ENCODE peak calls at places on chromosomes 2 and 18, in ten cellular contexts. One of them, this sample, is unnamed.
A peak's percentile ranks its signal among the peaks of the same experiment; 100 is the strongest.

GRCh38 chr18:50579061-50579774 is 19.3 kb downstream of the MAPK4 start:
- DNase-seq in stimulated activated CD8-positive, alpha-beta memory T cell treated with anti-CD3 and anti-CD28 coated beads, Interleukin-4, amount 100 ng/mL, for 48 hours: no peak
- DNase-seq in IMR-90: no peak
- DNase-seq in activated CD8-positive, alpha-beta T cell treated with anti-CD3 and anti-CD28 coated beads for 36 hours: no peak
- DNase-seq in GM20000: no peak
- DNase-seq in progenitor cell of endocrine pancreas: no peak
- DNase-seq in hepatocyte: no peak
- DNase-seq in amygdala: no peak
- DNase-seq in NCI-H1436 treated with DMSO at 0.1 percent for 48 hours: no peak
- DNase-seq in CD4-positive, alpha-beta memory T cell: no peak
- DNase-seq in this sample: no peak

GRCh38 chr2:236938126-236938525 is 147.6 kb upstream of the COPS8 start:
- DNase-seq in stimulated activated CD8-positive, alpha-beta memory T cell treated with anti-CD3 and anti-CD28 coated beads, Interleukin-4, amount 100 ng/mL, for 48 hours: peak; percentile 1
- DNase-seq in IMR-90: no peak
- DNase-seq in activated CD8-positive, alpha-beta T cell treated with anti-CD3 and anti-CD28 coated beads for 36 hours: no peak
- DNase-seq in GM20000: no peak
- DNase-seq in progenitor cell of endocrine pancreas: no peak
- DNase-seq in hepatocyte: no peak
- DNase-seq in amygdala: no peak
- DNase-seq in NCI-H1436 treated with DMSO at 0.1 percent for 48 hours: no peak
- DNase-seq in CD4-positive, alpha-beta memory T cell: no peak
- DNase-seq in this sample: no peak

GRCh38 chr2:118279005-118279404 is 190.7 kb downstream of the INSIG2 start:
- DNase-seq in stimulated activated CD8-positive, alpha-beta memory T cell treated with anti-CD3 and anti-CD28 coated beads, Interleukin-4, amount 100 ng/mL, for 48 hours: no peak
- DNase-seq in IMR-90: no peak
- DNase-seq in activated CD8-positive, alpha-beta T cell treated with anti-CD3 and anti-CD28 coated beads for 36 hours: no peak
- DNase-seq in GM20000: no peak
- DNase-seq in progenitor cell of endocrine pancreas: no peak
- DNase-seq in hepatocyte: no peak
- DNase-seq in amygdala: no peak
- DNase-seq in NCI-H1436 treated with DMSO at 0.1 percent for 48 hours: no peak
- DNase-seq in CD4-positive, alpha-beta memory T cell: no peak
- DNase-seq in this sample: no peak

GRCh38 chr18:8366656-8367055 is 242.6 kb upstream of the RAB12 start:
- DNase-seq in stimulated activated CD8-positive, alpha-beta memory T cell treated with anti-CD3 and anti-CD28 coated beads, Interleukin-4, amount 100 ng/mL, for 48 hours: no peak
- DNase-seq in IMR-90: no peak
- DNase-seq in activated CD8-positive, alpha-beta T cell treated with anti-CD3 and anti-CD28 coated beads for 36 hours: no peak
- DNase-seq in GM20000: no peak
- DNase-seq in progenitor cell of endocrine pancreas: no peak
- DNase-seq in hepatocyte: peak; percentile 7
- DNase-seq in amygdala: no peak
- DNase-seq in NCI-H1436 treated with DMSO at 0.1 percent for 48 hours: no peak
- DNase-seq in CD4-positive, alpha-beta memory T cell: no peak
- DNase-seq in this sample: no peak

GRCh38 chr2:196252408-196253114 is 81.2 kb upstream of the STK17B start:
- DNase-seq in stimulated activated CD8-positive, alpha-beta memory T cell treated with anti-CD3 and anti-CD28 coated beads, Interleukin-4, amount 100 ng/mL, for 48 hours: no peak
- DNase-seq in IMR-90: peak; percentile 54
- DNase-seq in activated CD8-positive, alpha-beta T cell treated with anti-CD3 and anti-CD28 coated beads for 36 hours: no peak
- DNase-seq in GM20000: no peak
- DNase-seq in progenitor cell of endocrine pancreas: no peak
- DNase-seq in hepatocyte: no peak
- DNase-seq in amygdala: no peak
- DNase-seq in NCI-H1436 treated with DMSO at 0.1 percent for 48 hours: no peak
- DNase-seq in CD4-positive, alpha-beta memory T cell: no peak
- DNase-seq in this sample: no peak

GRCh38 chr2:67709835-67710234 is 312.7 kb downstream of the ETAA1 start:
- DNase-seq in stimulated activated CD8-positive, alpha-beta memory T cell treated with anti-CD3 and anti-CD28 coated beads, Interleukin-4, amount 100 ng/mL, for 48 hours: no peak
- DNase-seq in IMR-90: no peak
- DNase-seq in activated CD8-positive, alpha-beta T cell treated with anti-CD3 and anti-CD28 coated beads for 36 hours: no peak
- DNase-seq in GM20000: no peak
- DNase-seq in progenitor cell of endocrine pancreas: no peak
- DNase-seq in hepatocyte: no peak
- DNase-seq in amygdala: no peak
- DNase-seq in NCI-H1436 treated with DMSO at 0.1 percent for 48 hours: no peak
- DNase-seq in CD4-positive, alpha-beta memory T cell: no peak
- DNase-seq in this sample: no peak

GRCh38 chr2:128091691-128092050 is 671 bp downstream of the UGGT1 start:
- DNase-seq in stimulated activated CD8-positive, alpha-beta memory T cell treated with anti-CD3 and anti-CD28 coated beads, Interleukin-4, amount 100 ng/mL, for 48 hours: no peak
- DNase-seq in IMR-90: peak; percentile 31
- DNase-seq in activated CD8-positive, alpha-beta T cell treated with anti-CD3 and anti-CD28 coated beads for 36 hours: peak; percentile 20
- DNase-seq in GM20000: peak; percentile 16
- DNase-seq in progenitor cell of endocrine pancreas: no peak
- DNase-seq in hepatocyte: no peak
- DNase-seq in amygdala: no peak
- DNase-seq in NCI-H1436 treated with DMSO at 0.1 percent for 48 hours: no peak
- DNase-seq in CD4-positive, alpha-beta memory T cell: no peak
- DNase-seq in this sample: no peak

GRCh38 chr2:30584116-30584515 is 137.1 kb downstream of the LCLAT1 start:
- DNase-seq in stimulated activated CD8-positive, alpha-beta memory T cell treated with anti-CD3 and anti-CD28 coated beads, Interleukin-4, amount 100 ng/mL, for 48 hours: no peak
- DNase-seq in IMR-90: no peak
- DNase-seq in activated CD8-positive, alpha-beta T cell treated with anti-CD3 and anti-CD28 coated beads for 36 hours: no peak
- DNase-seq in GM20000: peak; percentile 36
- DNase-seq in progenitor cell of endocrine pancreas: no peak
- DNase-seq in hepatocyte: no peak
- DNase-seq in amygdala: no peak
- DNase-seq in NCI-H1436 treated with DMSO at 0.1 percent for 48 hours: no peak
- DNase-seq in CD4-positive, alpha-beta memory T cell: no peak
- DNase-seq in this sample: no peak

GRCh38 chr2:119177838-119178190 is 19.3 kb upstream of the C1QL2 start:
- DNase-seq in stimulated activated CD8-positive, alpha-beta memory T cell treated with anti-CD3 and anti-CD28 coated beads, Interleukin-4, amount 100 ng/mL, for 48 hours: no peak
- DNase-seq in IMR-90: no peak
- DNase-seq in activated CD8-positive, alpha-beta T cell treated with anti-CD3 and anti-CD28 coated beads for 36 hours: no peak
- DNase-seq in GM20000: no peak
- DNase-seq in progenitor cell of endocrine pancreas: no peak
- DNase-seq in hepatocyte: no peak
- DNase-seq in amygdala: no peak
- DNase-seq in NCI-H1436 treated with DMSO at 0.1 percent for 48 hours: no peak
- DNase-seq in CD4-positive, alpha-beta memory T cell: no peak
- DNase-seq in this sample: no peak

GRCh38 chr2:28901202-28901601 is 6.7 kb downstream of the WDR43 start:
- DNase-seq in stimulated activated CD8-positive, alpha-beta memory T cell treated with anti-CD3 and anti-CD28 coated beads, Interleukin-4, amount 100 ng/mL, for 48 hours: no peak
- DNase-seq in IMR-90: no peak
- DNase-seq in activated CD8-positive, alpha-beta T cell treated with anti-CD3 and anti-CD28 coated beads for 36 hours: no peak
- DNase-seq in GM20000: no peak
- DNase-seq in progenitor cell of endocrine pancreas: no peak
- DNase-seq in hepatocyte: no peak
- DNase-seq in amygdala: no peak
- DNase-seq in NCI-H1436 treated with DMSO at 0.1 percent for 48 hours: no peak
- DNase-seq in CD4-positive, alpha-beta memory T cell: no peak
- DNase-seq in this sample: no peak

GRCh38 chr2:73063472-73063871 is 8.0 kb downstream of the SFXN5 start:
- DNase-seq in stimulated activated CD8-positive, alpha-beta memory T cell treated with anti-CD3 and anti-CD28 coated beads, Interleukin-4, amount 100 ng/mL, for 48 hours: no peak
- DNase-seq in IMR-90: no peak
- DNase-seq in activated CD8-positive, alpha-beta T cell treated with anti-CD3 and anti-CD28 coated beads for 36 hours: no peak
- DNase-seq in GM20000: no peak
- DNase-seq in progenitor cell of endocrine pancreas: no peak
- DNase-seq in hepatocyte: no peak
- DNase-seq in amygdala: no peak
- DNase-seq in NCI-H1436 treated with DMSO at 0.1 percent for 48 hours: no peak
- DNase-seq in CD4-positive, alpha-beta memory T cell: no peak
- DNase-seq in this sample: no peak

GRCh38 chr2:183037281-183037659 is 987 bp downstream of the NCKAP1 start:
- DNase-seq in stimulated activated CD8-positive, alpha-beta memory T cell treated with anti-CD3 and anti-CD28 coated beads, Interleukin-4, amount 100 ng/mL, for 48 hours: no peak
- DNase-seq in IMR-90: peak; percentile 47
- DNase-seq in activated CD8-positive, alpha-beta T cell treated with anti-CD3 and anti-CD28 coated beads for 36 hours: no peak
- DNase-seq in GM20000: no peak
- DNase-seq in progenitor cell of endocrine pancreas: no peak
- DNase-seq in hepatocyte: peak; percentile 32
- DNase-seq in amygdala: no peak
- DNase-seq in NCI-H1436 treated with DMSO at 0.1 percent for 48 hours: no peak
- DNase-seq in CD4-positive, alpha-beta memory T cell: no peak
- DNase-seq in this sample: no peak

GRCh38 chr2:31513553-31513952 is 67.2 kb downstream of the SRD5A2 start:
- DNase-seq in stimulated activated CD8-positive, alpha-beta memory T cell treated with anti-CD3 and anti-CD28 coated beads, Interleukin-4, amount 100 ng/mL, for 48 hours: no peak
- DNase-seq in IMR-90: no peak
- DNase-seq in activated CD8-positive, alpha-beta T cell treated with anti-CD3 and anti-CD28 coated beads for 36 hours: no peak
- DNase-seq in GM20000: no peak
- DNase-seq in progenitor cell of endocrine pancreas: no peak
- DNase-seq in hepatocyte: no peak
- DNase-seq in amygdala: no peak
- DNase-seq in NCI-H1436 treated with DMSO at 0.1 percent for 48 hours: no peak
- DNase-seq in CD4-positive, alpha-beta memory T cell: no peak
- DNase-seq in this sample: no peak

GRCh38 chr18:45642238-45642637 is 27.0 kb downstream of the SLC14A2 start:
- DNase-seq in stimulated activated CD8-positive, alpha-beta memory T cell treated with anti-CD3 and anti-CD28 coated beads, Interleukin-4, amount 100 ng/mL, for 48 hours: no peak
- DNase-seq in IMR-90: no peak
- DNase-seq in activated CD8-positive, alpha-beta T cell treated with anti-CD3 and anti-CD28 coated beads for 36 hours: no peak
- DNase-seq in GM20000: no peak
- DNase-seq in progenitor cell of endocrine pancreas: no peak
- DNase-seq in hepatocyte: no peak
- DNase-seq in amygdala: no peak
- DNase-seq in NCI-H1436 treated with DMSO at 0.1 percent for 48 hours: no peak
- DNase-seq in CD4-positive, alpha-beta memory T cell: no peak
- DNase-seq in this sample: no peak

GRCh38 chr2:69811591-69811990 is 17.9 kb upstream of the GMCL1 start:
- DNase-seq in stimulated activated CD8-positive, alpha-beta memory T cell treated with anti-CD3 and anti-CD28 coated beads, Interleukin-4, amount 100 ng/mL, for 48 hours: no peak
- DNase-seq in IMR-90: no peak
- DNase-seq in activated CD8-positive, alpha-beta T cell treated with anti-CD3 and anti-CD28 coated beads for 36 hours: no peak
- DNase-seq in GM20000: no peak
- DNase-seq in progenitor cell of endocrine pancreas: no peak
- DNase-seq in hepatocyte: no peak
- DNase-seq in amygdala: no peak
- DNase-seq in NCI-H1436 treated with DMSO at 0.1 percent for 48 hours: no peak
- DNase-seq in CD4-positive, alpha-beta memory T cell: no peak
- DNase-seq in this sample: no peak